ENCODE peak calls at places on chromosome 22, in eight cellular contexts. S is left lung, B is AML-193, W is T-cell, D is AG10803, R is AG09319, N is Peyer's patch, U is fibroblast of the conjunctiva. I is an unnamed sample.

GRCh38 chr22:31098633-31099110 is 8.7 kb downstream of the SELENOM start:
- DNase-seq in S (no peak), B (no peak), W (no peak), D (no peak), R (no peak), N (peak), U (no peak), I (peak)

GRCh38 chr22:24325105-24325757 is 54.6 kb downstream of the SPECC1L start:
- DNase-seq in S (no peak), B (peak), W (no peak), D (peak), R (peak), N (no peak), U (peak), I (peak)

GRCh38 chr22:20241579-20242392 is 26.3 kb downstream of the RTN4R start:
- DNase-seq in S (no peak), B (no peak), W (no peak), D (no peak), R (no peak), N (no peak), U (no peak), I (no peak)

GRCh38 chr22:38153821-38154562 is 27.6 kb downstream of the PLA2G6 start:
- DNase-seq in S (no peak), B (no peak), W (no peak), D (no peak), R (no peak), N (peak), U (no peak), I (no peak)

GRCh38 chr22:30609260-30610185 is 2.5 kb downstream of the TCN2 start:
- DNase-seq in S (no peak), B (peak), W (no peak), D (peak), R (peak), N (peak), U (peak), I (peak)

GRCh38 chr22:28249402-28249801 is 330.3 kb upstream of the PITPNB start:
- DNase-seq in S (no peak), B (no peak), W (no peak), D (peak), R (no peak), N (no peak), U (no peak), I (no peak)

GRCh38 chr22:50340157-50340879 is 2.8 kb upstream of the PPP6R2 start:
- DNase-seq in S (no peak), B (no peak), W (no peak), D (peak), R (no peak), N (no peak), U (no peak), I (no peak)

GRCh38 chr22:37032535-37033460 is 13.3 kb downstream of the MPST start:
- DNase-seq in S (peak), B (peak), W (no peak), D (peak), R (peak), N (peak), U (peak), I (no peak)

GRCh38 chr22:30694171-30694637 is 470 bp upstream of the OSBP2 start:
- DNase-seq in S (peak), B (peak), W (peak), D (peak), R (no peak), N (peak), U (no peak), I (peak)

GRCh38 chr22:39535302-39535805 is 2.8 kb upstream of the RPS19BP1 start:
- DNase-seq in S (no peak), B (no peak), W (no peak), D (no peak), R (no peak), N (no peak), U (no peak), I (no peak)

I was measured in CD14-positive monocyte.